ENCODE peak calls at places on chromosomes 7 and 10, in five cellular contexts. J is mucosa of descending colon, V is cardiac muscle cell, D is body of pancreas, Z is AG09319. M is an unnamed sample.

GRCh38 chr10:36634916-36635315 is 490.5 kb upstream of the ANKRD30A start:
- DNase-seq in J (no peak), V (peak), D (no peak), Z (no peak), M (no peak)

GRCh38 chr7:41733063-41733398 is 30.1 kb upstream of the INHBA start:
- DNase-seq in J (no peak), V (no peak), D (no peak), Z (no peak), M (no peak)

GRCh38 chr7:41979834-41980307 is 257.1 kb downstream of the GLI3 start:
- DNase-seq in J (peak), V (peak), D (peak), Z (no peak), M (peak)

GRCh38 chr10:45420453-45421192 is 46.6 kb downstream of the ALOX5 start:
- DNase-seq in J (peak), V (peak), D (peak), Z (no peak), M (peak)

GRCh38 chr7:117698018-117698417 is 175.2 kb downstream of the CTTNBP2 start:
- DNase-seq in J (no peak), V (no peak), D (no peak), Z (no peak), M (no peak)

GRCh38 chr7:27146491-27147210 is 923 bp downstream of the HOXA6 start:
- DNase-seq in J (peak), V (no peak), D (no peak), Z (no peak), M (no peak)

GRCh38 chr10:21624951-21625350 is 90.9 kb downstream of the MLLT10 start:
- DNase-seq in J (no peak), V (peak), D (no peak), Z (no peak), M (no peak)

GRCh38 chr7:141074162-141074989 is 512 bp downstream of the TMEM178B start:
- DNase-seq in J (no peak), V (peak), D (no peak), Z (no peak), M (peak)

GRCh38 chr7:154753226-154753625 is 249.7 kb downstream of the PAXIP1 start:
- DNase-seq in J (no peak), V (no peak), D (no peak), Z (no peak), M (no peak)

GRCh38 chr10:86203162-86203905 is 163.3 kb downstream of the GRID1 start:
- DNase-seq in J (peak), V (peak), D (no peak), Z (no peak), M (peak)

GRCh38 chr7:152459724-152460251 is 24.0 kb upstream of the KMT2C start:
- DNase-seq in J (peak), V (no peak), D (peak), Z (no peak), M (no peak)

GRCh38 chr10:78164687-78165086 is 131.0 kb downstream of the RPS24 start:
- DNase-seq in J (no peak), V (no peak), D (no peak), Z (no peak), M (no peak)

GRCh38 chr10:7230956-7231355 is 179.9 kb downstream of the SFMBT2 start:
- DNase-seq in J (no peak), V (peak), D (no peak), Z (no peak), M (no peak)

GRCh38 chr7:85103962-85104361 is 82.9 kb downstream of the SEMA3D start:
- DNase-seq in J (no peak), V (no peak), D (no peak), Z (no peak), M (no peak)

GRCh38 chr10:38027992-38028391 is 17.5 kb downstream of the ZNF33A start:
- DNase-seq in J (no peak), V (no peak), D (no peak), Z (no peak), M (no peak)

GRCh38 chr7:542935-543789 is 23.5 kb upstream of the PDGFA start:
- DNase-seq in J (no peak), V (peak), D (no peak), Z (peak), M (no peak)

GRCh38 chr10:44284198-44285084 is 100.5 kb downstream of the CXCL12 start:
- DNase-seq in J (no peak), V (no peak), D (no peak), Z (no peak), M (no peak)
- TF ChIP-seq CTCF in J (no peak), V (no peak), D (no peak), Z (no peak), M (no peak)

DNA sequence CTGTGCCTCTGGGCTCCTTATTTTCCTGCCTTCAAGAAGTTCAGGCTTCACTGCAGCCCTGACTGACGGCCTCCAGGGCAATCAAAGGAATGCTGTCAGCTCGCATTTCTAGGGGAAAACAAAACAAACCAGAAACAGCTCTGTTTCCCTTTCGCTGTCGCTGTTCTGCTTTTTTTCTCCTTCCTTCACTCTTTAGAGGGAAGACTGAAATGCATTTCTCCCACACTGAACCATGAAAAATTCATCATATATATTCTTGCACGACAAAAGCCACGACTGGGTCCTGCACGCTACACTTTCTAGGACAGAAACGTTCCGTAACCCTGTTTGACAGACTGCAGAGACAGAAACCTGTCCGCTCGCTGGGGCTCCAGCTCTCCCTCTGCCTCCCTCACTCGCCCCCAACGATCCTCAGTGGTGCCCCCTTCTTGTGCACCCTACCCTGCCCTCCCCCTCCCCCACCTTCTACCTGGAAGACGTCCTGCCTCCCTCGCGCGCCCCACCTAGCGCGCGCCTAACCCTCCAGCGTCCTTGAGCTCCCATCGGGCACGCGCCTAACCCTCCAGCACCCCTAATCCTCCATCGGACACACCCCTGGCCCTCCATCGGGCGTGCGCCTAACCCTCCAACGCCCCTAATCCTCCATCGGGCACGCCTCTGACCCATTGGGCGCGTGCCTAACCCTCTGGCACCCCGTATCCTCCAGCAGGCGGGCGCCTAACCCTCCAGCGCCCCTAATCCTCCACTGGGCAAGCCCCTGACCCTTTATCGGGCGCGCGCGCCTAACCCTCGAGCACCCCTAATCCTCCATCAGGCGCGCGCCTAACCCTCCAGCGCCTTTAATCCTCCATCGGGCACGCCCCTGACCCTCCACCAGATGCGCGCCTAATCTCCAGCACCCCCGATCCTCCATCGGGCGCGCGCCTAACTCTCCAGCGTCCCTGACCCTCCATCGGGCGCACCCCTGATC is 37.1 kb downstream of the SVOPL start:
- DNase-seq in J (peak), V (peak), D (no peak), Z (no peak), M (no peak)
- TF ChIP-seq CTCF in J (no peak), V (no peak), D (no peak), Z (no peak), M (no peak)

GRCh38 chr7:1812693-1813393 is 142.8 kb downstream of the ELFN1 start:
- DNase-seq in J (no peak), V (no peak), D (no peak), Z (no peak), M (no peak)

GRCh38 chr7:1813394-1814088 is 143.5 kb downstream of the ELFN1 start:
- DNase-seq in J (no peak), V (no peak), D (no peak), Z (no peak), M (no peak)

GRCh38 chr7:1810961-1811849 is 141.1 kb downstream of the ELFN1 start:
- DNase-seq in J (no peak), V (peak), D (no peak), Z (no peak), M (no peak)

GRCh38 chr7:1810521-1810920 is 140.4 kb downstream of the ELFN1 start:
- DNase-seq in J (no peak), V (no peak), D (no peak), Z (no peak), M (no peak)

GRCh38 chr7:1811850-1812692 is 142.0 kb downstream of the ELFN1 start:
- DNase-seq in J (no peak), V (no peak), D (no peak), Z (no peak), M (no peak)
- TF ChIP-seq CTCF in J (no peak), V (no peak), D (peak), Z (peak), M (no peak)

GRCh38 chr7:30775992-30776391 is 4.8 kb downstream of the MINDY4 start:
- DNase-seq in J (no peak), V (no peak), D (no peak), Z (no peak), M (no peak)
- TF ChIP-seq CTCF in J (no peak), V (no peak), D (no peak), Z (no peak), M (no peak)

GRCh38 chr7:128403676-128404075 is 6.1 kb downstream of the IMPDH1 start:
- DNase-seq in J (no peak), V (no peak), D (no peak), Z (no peak), M (no peak)

GRCh38 chr7:128404143-128404681 is 5.6 kb downstream of the IMPDH1 start:
- DNase-seq in J (no peak), V (no peak), D (no peak), Z (no peak), M (no peak)

GRCh38 chr7:128405345-128406146 is 4.2 kb downstream of the IMPDH1 start:
- DNase-seq in J (peak), V (peak), D (peak), Z (no peak), M (peak)

GRCh38 chr7:128406147-128406985 is 3.4 kb downstream of the IMPDH1 start:
- DNase-seq in J (peak), V (no peak), D (no peak), Z (no peak), M (no peak)

GRCh38 chr7:128404826-128405344 is 4.9 kb downstream of the IMPDH1 start:
- DNase-seq in J (no peak), V (no peak), D (no peak), Z (no peak), M (no peak)
- TF ChIP-seq CTCF in J (peak), V (peak), D (no peak), Z (peak), M (no peak)

GRCh38 chr10:26571655-26572054 is 125.8 kb upstream of the PDSS1 start:
- DNase-seq in J (no peak), V (no peak), D (no peak), Z (no peak), M (peak)

GRCh38 chr10:26574783-26575182 is 122.7 kb upstream of the PDSS1 start:
- DNase-seq in J (no peak), V (no peak), D (no peak), Z (no peak), M (peak)

GRCh38 chr10:26579256-26580063 is 118.0 kb upstream of the PDSS1 start:
- DNase-seq in J (no peak), V (no peak), D (no peak), Z (no peak), M (no peak)

DNA sequence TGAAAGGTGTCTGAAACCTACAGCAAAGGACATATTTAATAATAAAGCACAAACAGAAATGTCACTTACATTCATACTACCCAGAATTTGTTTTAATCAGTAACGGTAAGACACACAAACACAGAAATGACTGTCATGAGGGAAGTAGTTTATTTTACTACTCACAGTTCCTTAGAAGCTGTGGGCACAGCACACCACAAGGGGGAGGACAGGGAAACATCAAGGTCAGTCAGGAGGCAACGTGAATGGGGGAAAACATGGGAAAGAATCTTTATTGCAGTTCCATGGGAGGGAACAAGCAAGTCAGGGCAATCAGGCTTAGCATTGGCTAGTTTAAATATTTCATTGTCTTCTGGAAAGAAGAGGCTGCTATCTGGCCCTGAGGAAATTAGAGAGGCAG is 123.8 kb upstream of the PDSS1 start:
- DNase-seq in J (peak), V (no peak), D (no peak), Z (no peak), M (no peak)
- TF ChIP-seq CTCF in J (no peak), V (no peak), D (no peak), Z (no peak), M (peak)

GRCh38 chr10:15262036-15262713 is 93.7 kb upstream of the NMT2 start:
- DNase-seq in J (peak), V (peak), D (peak), Z (no peak), M (peak)
- TF ChIP-seq CTCF in J (peak), V (peak), D (peak), Z (peak), M (peak)

DNA sequence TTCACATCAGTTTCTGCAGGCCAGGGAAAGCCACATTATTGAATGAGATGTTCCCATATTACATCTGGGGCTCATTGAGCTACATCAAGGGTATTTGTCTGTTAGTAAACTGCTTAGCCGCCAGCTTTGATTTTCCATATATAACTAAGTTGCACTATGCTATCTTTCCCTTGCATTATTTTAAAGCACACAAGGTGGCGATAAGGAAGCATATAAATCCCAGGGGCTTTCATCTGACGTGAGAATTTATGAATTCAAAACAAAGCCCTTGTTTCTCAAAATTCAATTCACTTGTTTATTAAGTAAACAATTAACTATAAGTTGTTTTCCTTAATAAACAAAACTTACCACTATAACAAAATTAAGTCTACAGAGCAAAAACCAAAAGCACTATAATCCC is 334.1 kb upstream of the TPK1 start:
- DNase-seq in J (no peak), V (no peak), D (no peak), Z (no peak), M (no peak)
- TF ChIP-seq CTCF in J (no peak), V (no peak), D (no peak), Z (no peak), M (no peak)

GRCh38 chr10:123480344-123480743 is 185.8 kb upstream of the GPR26 start:
- DNase-seq in J (no peak), V (no peak), D (no peak), Z (no peak), M (no peak)
- TF ChIP-seq CTCF in J (no peak), V (no peak), D (no peak), Z (no peak), M (no peak)

DNA sequence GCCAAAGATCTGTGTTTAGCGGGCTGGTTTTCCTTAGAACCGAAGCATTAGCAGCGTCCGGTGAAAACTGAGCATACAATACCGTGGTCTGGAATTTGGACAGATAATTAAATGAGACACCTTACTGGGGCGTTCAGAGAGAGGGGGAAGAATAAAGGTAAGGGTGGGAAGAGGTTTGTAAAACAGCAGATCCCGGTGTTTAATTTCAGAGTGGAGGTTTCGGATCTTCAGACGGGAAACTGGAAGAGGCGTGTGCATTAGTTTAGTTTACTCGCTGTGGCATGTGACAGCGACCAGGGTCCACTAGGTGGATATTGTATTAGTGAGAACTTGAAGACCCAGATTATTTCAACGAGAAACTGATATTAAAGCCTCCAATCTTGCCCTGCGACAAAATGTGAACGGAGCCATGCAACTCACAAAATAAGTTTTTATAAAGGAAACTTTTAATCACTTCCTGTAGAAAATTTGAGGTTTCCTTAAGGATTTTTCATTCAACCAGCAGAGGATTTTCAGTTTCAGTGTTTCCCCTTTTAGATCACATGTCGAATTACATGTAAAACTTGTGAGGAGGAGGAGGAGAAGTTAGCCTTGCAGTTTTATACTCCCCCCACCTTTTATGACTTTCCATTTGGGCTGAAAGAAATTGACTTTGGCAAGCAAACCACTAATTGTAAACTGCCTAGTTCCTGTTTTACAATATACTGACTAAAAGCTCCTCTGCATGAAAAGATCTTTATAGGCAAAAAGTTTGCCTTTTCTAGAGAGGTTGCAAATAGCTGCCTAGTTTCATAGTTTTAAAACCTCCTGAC is 2.8 kb downstream of the BAMBI start:
- DNase-seq in J (peak), V (peak), D (no peak), Z (no peak), M (no peak)
- TF ChIP-seq CTCF in J (peak), V (peak), D (no peak), Z (no peak), M (no peak)

M was measured in GM12865.